ENCODE peak calls at places on chromosomes 3 and 15, in seven cellular contexts. D is mucosa of gallbladder; U is left kidney; K is CD4-positive, alpha-beta T cell; W is GM12865; V is heart left ventricle; T is activated CD4-positive, alpha-beta T cell treated with anti-CD3 and anti-CD28 coated beads for 48 hours. Z is an unnamed sample.

GRCh38 chr3:191070762-191071365 is 128.2 kb upstream of the OSTN start:
- DNase-seq in V (no peak), T (no peak), W (no peak), U (no peak), K (no peak), D (no peak), Z (no peak)

GRCh38 chr15:42820811-42821210 is 83.9 kb upstream of the CDAN1 start:
- DNase-seq in T (no peak), D (no peak), V (no peak), W (no peak), K (no peak), U (no peak), Z (no peak)

GRCh38 chr3:64190517-64191515 is 34.5 kb downstream of the PRICKLE2 start:
- DNase-seq in K (no peak), V (no peak), D (no peak), T (no peak), U (no peak), W (no peak), Z (peak)

GRCh38 chr3:158908187-158908762 is 106.4 kb downstream of the MFSD1 start:
- DNase-seq in V (no peak), D (no peak), T (no peak), U (no peak), K (no peak), W (no peak), Z (no peak)

GRCh38 chr15:98838387-98839259 is 169.0 kb downstream of the PGPEP1L start:
- DNase-seq in D (no peak), W (no peak), T (no peak), K (no peak), V (no peak), U (no peak), Z (no peak)

GRCh38 chr3:52792961-52793695 is 1.5 kb upstream of the ITIH3 start:
- DNase-seq in K (no peak), V (no peak), T (no peak), D (no peak), U (no peak), W (no peak), Z (no peak)

GRCh38 chr3:172174396-172175253 is 135.2 kb downstream of the FNDC3B start:
- DNase-seq in T (no peak), D (no peak), U (no peak), K (no peak), V (no peak), W (no peak), Z (no peak)

GRCh38 chr3:193229851-193230250 is 11.2 kb upstream of the PLAAT1 start:
- DNase-seq in D (no peak), W (no peak), V (no peak), U (no peak), K (no peak), T (no peak), Z (no peak)

GRCh38 chr15:28106294-28107110 is 7.4 kb upstream of the OCA2 start:
- DNase-seq in T (no peak), U (peak), D (no peak), K (no peak), V (no peak), W (no peak), Z (no peak)

GRCh38 chr3:32421185-32421584 is 29.5 kb downstream of the CMTM7 start:
- DNase-seq in D (no peak), U (no peak), K (no peak), T (no peak), V (no peak), W (no peak), Z (no peak)

GRCh38 chr3:114319453-114319852 is 25.6 kb downstream of the TIGIT start:
- DNase-seq in T (no peak), U (peak), V (no peak), D (no peak), W (no peak), K (no peak), Z (peak)

GRCh38 chr3:118802325-118803095 is 232.1 kb downstream of the IGSF11 start:
- DNase-seq in D (no peak), T (no peak), U (no peak), K (no peak), W (no peak), V (peak), Z (no peak)

Z was measured in RWPE1.